ENCODE peak calls at places on chromosomes 1 and 21, in five cellular contexts. Z is MM.1S, X is HCT116, S is Karpas-422, T is SK-N-SH. U is an unnamed sample.

GRCh38 chr1:228226956-228227791 is 19.3 kb downstream of the OBSCN start:
- DNase-seq in Z (no peak), X (no peak), S (no peak), T (no peak), U (peak; percentile 12)

GRCh38 chr1:33388989-33389771 is 41.7 kb downstream of the PHC2 start:
- DNase-seq in Z (no peak), X (no peak), S (no peak), T (no peak), U (no peak)

GRCh38 chr1:240107058-240107684 is 15.5 kb downstream of the FMN2 start:
- DNase-seq in Z (no peak), X (no peak), S (peak; percentile 44), T (no peak), U (no peak)

GRCh38 chr1:15953791-15954201 is 22.1 kb downstream of the ZBTB17 start:
- DNase-seq in Z (no peak), X (no peak), S (no peak), T (peak; percentile 79), U (no peak)

GRCh38 chr1:180501865-180502360 is 464 bp downstream of the ACBD6 start:
- DNase-seq in Z (peak; percentile 77), X (no peak), S (no peak), T (no peak), U (peak; percentile 63)

GRCh38 chr1:204443871-204444581 is 32.4 kb upstream of the PPP1R15B start:
- DNase-seq in Z (no peak), X (no peak), S (no peak), T (no peak), U (no peak)

GRCh38 chr1:7539772-7540175 is 231.3 kb upstream of the VAMP3 start:
- DNase-seq in Z (peak; percentile 14), X (peak; percentile 67), S (peak; percentile 83), T (no peak), U (no peak)

GRCh38 chr1:65209005-65209885 is 61.2 kb downstream of the AK4 start:
- DNase-seq in Z (no peak), X (peak; percentile 31), S (peak; percentile 63), T (peak; percentile 69), U (peak; percentile 36)

GRCh38 chr1:239563680-239564079 is 177.3 kb downstream of the CHRM3 start:
- DNase-seq in Z (no peak), X (no peak), S (no peak), T (no peak), U (no peak)

GRCh38 chr1:3113047-3113740 is 44.2 kb downstream of the PRDM16 start:
- DNase-seq in Z (no peak), X (no peak), S (no peak), T (no peak), U (no peak)

GRCh38 chr21:42677339-42678117 is 24.1 kb downstream of the PDE9A start:
- DNase-seq in Z (no peak), X (no peak), S (no peak), T (no peak), U (peak; percentile 31)

GRCh38 chr1:43707191-43708005 is at the start of gene ST3GAL3:
- DNase-seq in Z (peak; percentile 97), X (peak; percentile 67), S (peak; percentile 98), T (peak; percentile 97), U (peak; percentile 95)

GRCh38 chr21:33383056-33383888 is 19.9 kb upstream of the IFNGR2 start:
- DNase-seq in Z (peak; percentile 97), X (peak; percentile 86), S (peak; percentile 85), T (no peak), U (peak; percentile 96)

GRCh38 chr21:16709866-16710550 is 802.8 kb upstream of the CXADR start:
- DNase-seq in Z (no peak), X (no peak), S (no peak), T (no peak), U (no peak)

GRCh38 chr1:198939946-198940345 is 301.1 kb downstream of the PTPRC start:
- DNase-seq in Z (no peak), X (no peak), S (no peak), T (no peak), U (no peak)

GRCh38 chr1:30877205-30877912 is 31.2 kb downstream of the SDC3 start:
- DNase-seq in Z (no peak), X (no peak), S (no peak), T (no peak), U (no peak)

GRCh38 chr1:175865041-175865766 is 121.8 kb upstream of the TNR start:
- DNase-seq in Z (no peak), X (no peak), S (no peak), T (no peak), U (no peak)

GRCh38 chr21:17044696-17045095 is 468.1 kb upstream of the CXADR start:
- DNase-seq in Z (no peak), X (no peak), S (no peak), T (no peak), U (no peak)

GRCh38 chr1:28966617-28967016 is 52.2 kb downstream of the EPB41 start:
- DNase-seq in Z (no peak), X (no peak), S (no peak), T (no peak), U (no peak)

GRCh38 chr1:191993549-191993948 is 164.7 kb upstream of the RGS18 start:
- DNase-seq in Z (peak; percentile 41), X (peak; percentile 12), S (peak; percentile 70), T (no peak), U (peak; percentile 1)

GRCh38 chr1:233843523-233844204 is 60.8 kb upstream of the SLC35F3 start:
- DNase-seq in Z (no peak), X (no peak), S (no peak), T (no peak), U (no peak)

GRCh38 chr1:54001620-54002019 is 16.4 kb downstream of the LDLRAD1 start:
- DNase-seq in Z (no peak), X (no peak), S (no peak), T (no peak), U (no peak)

GRCh38 chr1:2144501-2145090 is 50.0 kb downstream of the FAAP20 start:
- DNase-seq in Z (no peak), X (no peak), S (no peak), T (no peak), U (no peak)

GRCh38 chr1:8382051-8382505 is 64.2 kb downstream of the SLC45A1 start:
- DNase-seq in Z (no peak), X (no peak), S (no peak), T (no peak), U (no peak)

GRCh38 chr1:111281411-111281810 is 9.2 kb upstream of the CHIA start:
- DNase-seq in Z (no peak), X (no peak), S (no peak), T (no peak), U (no peak)

GRCh38 chr21:44653656-44654575 is 543 bp downstream of the KRTAP12-4 start:
- DNase-seq in Z (no peak), X (no peak), S (no peak), T (no peak), U (no peak)

GRCh38 chr1:206890125-206890637 is 7.1 kb upstream of the IL24 start:
- DNase-seq in Z (no peak), X (no peak), S (no peak), T (no peak), U (no peak)

GRCh38 chr1:223717695-223718363 is 5.5 kb downstream of the CAPN2 start:
- DNase-seq in Z (no peak), X (no peak), S (no peak), T (no peak), U (no peak)

GRCh38 chr1:233107130-233107529 is 156.7 kb downstream of the NTPCR start:
- DNase-seq in Z (no peak), X (no peak), S (no peak), T (no peak), U (no peak)

GRCh38 chr1:145936247-145936646 is 9.0 kb upstream of the RBM8A start:
- DNase-seq in Z (no peak), X (no peak), S (no peak), T (no peak), U (no peak)

GRCh38 chr1:195934839-195935557 is 673.2 kb downstream of the KCNT2 start:
- DNase-seq in Z (no peak), X (no peak), S (no peak), T (peak; percentile 58), U (no peak)

GRCh38 chr21:45253633-45254556 is 33.8 kb downstream of the POFUT2 start:
- DNase-seq in Z (no peak), X (no peak), S (no peak), T (no peak), U (no peak)

GRCh38 chr1:6072774-6073479 is 27.2 kb downstream of the KCNAB2 start:
- DNase-seq in Z (no peak), X (no peak), S (no peak), T (no peak), U (no peak)

GRCh38 chr1:7576946-7577657 is 194.0 kb upstream of the VAMP3 start:
- DNase-seq in Z (no peak), X (peak; percentile 16), S (no peak), T (no peak), U (no peak)

GRCh38 chr1:109767596-109768334 is 4.0 kb upstream of the EPS8L3 start:
- DNase-seq in Z (no peak), X (no peak), S (no peak), T (no peak), U (no peak)

GRCh38 chr1:91513160-91513559 is 12.5 kb downstream of the CDC7 start:
- DNase-seq in Z (no peak), X (no peak), S (no peak), T (no peak), U (no peak)

GRCh38 chr1:152539901-152540300 is 25.6 kb downstream of the CRCT1 start:
- DNase-seq in Z (no peak), X (no peak), S (no peak), T (no peak), U (no peak)
- H3K9me2 ChIP-seq in Z (no peaks in the 10 kb centered on the region), X (no peaks in the 10 kb centered on the region), S (no peaks in the 10 kb centered on the region), T (no peaks in the 10 kb centered on the region), U (no peaks in the 10 kb centered on the region)

GRCh38 chr21:10430007-10430406 is 91.4 kb upstream of the TPTE start:
- DNase-seq in Z (no peak), X (no peak), S (no peak), T (peak; percentile 4), U (no peak)
- H3K9me3 ChIP-seq in Z (no peaks in the 10 kb centered on the region), X (peaks cover 77% of the 10 kb centered on the region), S (peaks cover 59% of the 10 kb centered on the region), T (no peaks in the 10 kb centered on the region), U (peaks cover 58% of the 10 kb centered on the region)

DNA sequence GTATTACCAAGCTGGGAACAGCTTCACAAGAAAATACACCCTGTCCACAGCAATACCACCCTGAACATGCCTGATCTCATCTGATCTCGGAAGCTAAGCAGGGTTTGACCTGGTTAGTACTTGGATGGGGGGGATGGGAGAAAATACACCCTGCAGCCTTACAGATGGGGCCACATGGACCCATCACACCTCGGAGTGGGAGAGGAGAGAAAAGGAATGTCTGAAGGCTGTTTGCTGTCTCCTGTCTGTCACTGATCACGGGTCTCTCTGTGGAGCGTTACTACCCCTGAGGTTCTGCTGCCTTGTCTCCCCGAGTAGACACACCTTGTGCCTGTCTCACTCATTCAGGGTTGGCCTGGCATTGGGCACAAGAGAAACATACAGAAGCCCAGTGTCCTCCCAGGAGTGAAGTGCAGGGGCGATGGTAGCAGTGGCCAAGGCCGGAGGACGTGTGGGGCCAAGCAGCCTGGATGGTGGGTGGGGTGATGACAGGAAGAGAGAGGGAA is 48.0 kb downstream of the TEX35 start:
- DNase-seq in Z (peak; percentile 5), X (no peak), S (no peak), T (no peak), U (no peak)
- H2AFZ ChIP-seq in Z (no peak overlapping the region), X (no peak overlapping the region), S (no peak overlapping the region), T (no peak overlapping the region), U (no peak overlapping the region)

DNA sequence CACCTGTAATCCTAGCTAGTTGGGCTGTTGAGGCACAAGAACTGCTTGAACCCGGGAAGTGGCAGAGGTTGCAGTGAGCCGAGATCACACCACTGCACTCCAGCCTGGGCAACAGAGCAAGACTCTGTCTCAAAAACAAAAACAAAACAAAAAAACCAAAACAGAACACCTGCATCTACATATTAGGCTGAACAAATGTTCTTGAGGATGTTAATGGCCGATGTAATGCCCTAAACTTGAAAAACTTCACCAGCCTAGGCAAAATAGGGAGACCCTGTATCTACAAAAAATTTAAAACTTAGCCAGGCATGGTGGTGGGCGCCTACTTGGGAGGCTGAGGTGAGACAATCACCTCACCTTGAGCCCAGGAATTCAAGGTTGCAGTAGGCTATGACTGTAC is 17.8 kb downstream of the GPBP1L1 start:
- DNase-seq in Z (no peak), X (no peak), S (no peak), T (no peak), U (no peak)
- H3K9me2 ChIP-seq in Z (no peaks in the 10 kb centered on the region), X (no peaks in the 10 kb centered on the region), S (no peaks in the 10 kb centered on the region), T (no peaks in the 10 kb centered on the region), U (no peaks in the 10 kb centered on the region)

U was measured in OCI-LY7.